ENCODE peak calls at places on chromosomes 2 and 18, in five cellular contexts. K, O, M, X and Q are unnamed samples.

GRCh38 chr2:142140434-142140845 is 9.6 kb upstream of the LRP1B start:
- DNase-seq in O (no peak), X (peak), M (no peak), K (peak), Q (peak)

GRCh38 chr2:71943238-71944182 is 204.2 kb downstream of the CYP26B1 start:
- DNase-seq in M (no peak), X (no peak), O (no peak), K (no peak), Q (no peak)

GRCh38 chr18:50819027-50819726 is 639 bp downstream of the MRO start:
- DNase-seq in O (peak), M (no peak), X (no peak), K (peak), Q (peak)

GRCh38 chr2:9178905-9179571 is 27.6 kb upstream of the ASAP2 start:
- DNase-seq in K (peak), X (peak), M (no peak), O (no peak), Q (peak)

GRCh38 chr2:106161938-106162814 is 31.9 kb downstream of the UXS1 start:
- DNase-seq in X (no peak), O (no peak), K (peak), M (no peak), Q (no peak)

GRCh38 chr2:137208361-137208973 is 443.1 kb downstream of the THSD7B start:
- DNase-seq in K (peak), O (no peak), X (no peak), M (no peak), Q (peak)

GRCh38 chr18:43794363-43794762 is 517.1 kb upstream of the SYT4 start:
- DNase-seq in X (no peak), K (no peak), O (no peak), M (no peak), Q (no peak)

GRCh38 chr2:119208791-119209203 is 14.8 kb upstream of the STEAP3 start:
- DNase-seq in O (no peak), K (peak), X (no peak), M (no peak), Q (no peak)

GRCh38 chr2:46836295-46837111 is 79.1 kb downstream of the MCFD2 start:
- DNase-seq in M (no peak), O (no peak), X (peak), K (peak), Q (no peak)

GRCh38 chr2:222289280-222290250 is 9.2 kb downstream of the PAX3 start:
- DNase-seq in K (no peak), X (no peak), O (no peak), M (no peak), Q (no peak)

GRCh38 chr2:55961318-55961911 is 37.8 kb upstream of the EFEMP1 start:
- DNase-seq in M (no peak), K (peak), O (no peak), X (peak), Q (peak)

GRCh38 chr2:25323042-25323514 is 18.6 kb downstream of the DNMT3A start:
- DNase-seq in X (peak), O (no peak), M (no peak), K (no peak), Q (no peak)

GRCh38 chr18:515838-516237 is 15.3 kb upstream of the COLEC12 start:
- DNase-seq in X (no peak), M (no peak), K (no peak), O (no peak), Q (no peak)

GRCh38 chr2:68732036-68732435 is 2.6 kb upstream of the ARHGAP25 start:
- DNase-seq in X (no peak), O (no peak), K (no peak), M (no peak), Q (no peak)

GRCh38 chr18:49368161-49368875 is 92.1 kb downstream of the DYM start:
- DNase-seq in O (no peak), M (no peak), X (no peak), K (no peak), Q (no peak)

GRCh38 chr2:235647836-235648235 is 154.0 kb downstream of the AGAP1 start:
- DNase-seq in M (no peak), O (no peak), X (no peak), K (no peak), Q (no peak)

GRCh38 chr2:192002418-192002817 is 155.5 kb upstream of the CAVIN2 start:
- DNase-seq in M (no peak), K (no peak), O (no peak), X (no peak), Q (no peak)

GRCh38 chr18:10059610-10060468 is 146.0 kb downstream of the VAPA start:
- DNase-seq in X (peak), M (no peak), O (no peak), K (no peak), Q (no peak)

GRCh38 chr18:53567935-53568574 is 656.4 kb downstream of the MBD2 start:
- DNase-seq in M (no peak), K (peak), O (peak), X (peak), Q (peak)

GRCh38 chr2:240644859-240645301 is 19.6 kb downstream of the GPR35 start:
- DNase-seq in M (no peak), O (no peak), X (no peak), K (no peak), Q (no peak)

GRCh38 chr18:48956378-48956777 is 5.6 kb upstream of the SMAD7 start:
- DNase-seq in M (no peak), X (peak), K (no peak), O (no peak), Q (no peak)

GRCh38 chr2:164972216-164972615 is 16.9 kb upstream of the SLC38A11 start:
- DNase-seq in M (no peak), X (no peak), K (no peak), O (no peak), Q (no peak)

GRCh38 chr2:3453196-3453845 is 66.0 kb downstream of the ADI1 start:
- DNase-seq in X (no peak), M (no peak), K (no peak), O (no peak), Q (no peak)

GRCh38 chr18:49628993-49629795 is 67.3 kb downstream of the LIPG start:
- DNase-seq in X (no peak), O (no peak), M (no peak), K (no peak), Q (peak)

GRCh38 chr2:224101820-224102630 is 62.9 kb upstream of the SERPINE2 start:
- DNase-seq in K (no peak), O (no peak), M (no peak), X (peak), Q (no peak)

GRCh38 chr2:199228887-199229819 is 228.6 kb downstream of the SATB2 start:
- DNase-seq in M (no peak), K (peak), O (no peak), X (peak), Q (no peak)

GRCh38 chr2:239590995-239591915 is 190.4 kb upstream of the HDAC4 start:
- DNase-seq in X (no peak), M (no peak), K (no peak), O (no peak), Q (no peak)

GRCh38 chr2:199590323-199590915 is 132.7 kb upstream of the SATB2 start:
- DNase-seq in X (no peak), M (no peak), O (no peak), K (no peak), Q (no peak)

GRCh38 chr2:74524005-74524404 is 2.0 kb downstream of the DQX1 start:
- DNase-seq in M (no peak), K (no peak), O (no peak), X (no peak), Q (no peak)

GRCh38 chr2:168793596-168793995 is 8.8 kb upstream of the NOSTRIN start:
- DNase-seq in K (no peak), M (no peak), X (peak), O (no peak), Q (no peak)

GRCh38 chr18:55018602-55019001 is 59.3 kb upstream of the CCDC68 start:
- DNase-seq in K (peak), M (no peak), X (peak), O (no peak), Q (no peak)

GRCh38 chr18:32095156-32095555 is 3.5 kb downstream of the RNF138 start:
- DNase-seq in M (no peak), K (no peak), O (no peak), X (no peak), Q (no peak)

GRCh38 chr2:29110916-29111315 is 4.3 kb upstream of the CLIP4 start:
- DNase-seq in X (peak), K (no peak), O (no peak), M (no peak), Q (no peak)

GRCh38 chr2:215527738-215528137 is 91.9 kb upstream of the FN1 start:
- DNase-seq in X (peak), O (no peak), M (no peak), K (no peak), Q (no peak)

GRCh38 chr2:67982956-67983355 is 79.8 kb downstream of the C1D start:
- DNase-seq in X (peak), K (no peak), M (no peak), O (no peak), Q (no peak)

GRCh38 chr2:5696741-5697521 is 4.7 kb downstream of the SOX11 start:
- DNase-seq in X (peak), K (peak), O (peak), M (no peak), Q (no peak)

GRCh38 chr18:23053756-23054457 is 81.4 kb upstream of the CABLES1 start:
- DNase-seq in K (no peak), X (peak), M (no peak), O (peak), Q (peak)